ENCODE peak calls at places on chromosomes 7 and 10, in four cellular contexts. X, R, U and C are unnamed samples.

GRCh38 chr7:17608114-17608833 is 309.8 kb downstream of the AHR start:
- DNase-seq in X (peak), R (no peak), U (peak), C (peak)

GRCh38 chr7:343227-343822 is 53.4 kb downstream of the FOXL3 start:
- DNase-seq in X (no peak), R (no peak), U (no peak), C (no peak)

GRCh38 chr7:153473189-153473588 is 579.0 kb upstream of the DPP6 start:
- DNase-seq in X (no peak), R (no peak), U (no peak), C (no peak)

GRCh38 chr7:155589001-155589980 is 42.9 kb upstream of the CNPY1 start:
- DNase-seq in X (no peak), R (no peak), U (no peak), C (no peak)

GRCh38 chr10:114526497-114527238 is 122.4 kb upstream of the AFAP1L2 start:
- DNase-seq in X (peak), R (peak), U (peak), C (peak)

GRCh38 chr10:78371118-78371517 is 337.5 kb downstream of the RPS24 start:
- DNase-seq in X (no peak), R (no peak), U (no peak), C (no peak)

GRCh38 chr10:112986791-112987190 is 36.7 kb downstream of the TCF7L2 start:
- DNase-seq in X (no peak), R (no peak), U (peak), C (no peak)

GRCh38 chr10:109429956-109430760 is 493.2 kb downstream of the XPNPEP1 start:
- DNase-seq in X (peak), R (no peak), U (peak), C (peak)

GRCh38 chr10:130994845-130995244 is 316.7 kb downstream of the TCERG1L start:
- DNase-seq in X (no peak), R (no peak), U (no peak), C (no peak)

GRCh38 chr7:11244149-11244548 is 270.5 kb downstream of the PHF14 start:
- DNase-seq in X (no peak), R (no peak), U (no peak), C (no peak)

DNA sequence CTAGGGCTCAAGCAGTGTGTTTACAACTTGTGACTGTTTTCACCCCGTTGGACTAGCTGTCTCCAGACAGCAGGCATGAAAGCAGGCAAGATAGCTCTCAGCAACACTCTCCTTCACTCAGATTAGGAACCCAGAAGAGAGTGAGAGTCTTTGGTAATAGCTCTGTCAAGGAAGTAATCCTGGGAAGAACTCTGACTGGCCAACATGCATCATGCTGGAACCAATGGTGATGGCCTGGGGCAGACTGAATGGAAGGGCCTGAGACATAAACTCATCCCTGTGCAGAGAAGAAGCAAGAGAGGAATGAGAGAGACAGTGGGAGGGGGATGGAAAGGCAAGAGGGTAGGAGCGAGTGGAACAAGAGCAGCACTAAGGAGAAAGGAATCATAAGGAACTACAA is 48.9 kb downstream of the AKR1D1 start:
- DNase-seq in X (no peak), R (no peak), U (peak), C (no peak)
- H2AFZ ChIP-seq in X (no peak), R (no peak), U (peak), C (no peak)

DNA sequence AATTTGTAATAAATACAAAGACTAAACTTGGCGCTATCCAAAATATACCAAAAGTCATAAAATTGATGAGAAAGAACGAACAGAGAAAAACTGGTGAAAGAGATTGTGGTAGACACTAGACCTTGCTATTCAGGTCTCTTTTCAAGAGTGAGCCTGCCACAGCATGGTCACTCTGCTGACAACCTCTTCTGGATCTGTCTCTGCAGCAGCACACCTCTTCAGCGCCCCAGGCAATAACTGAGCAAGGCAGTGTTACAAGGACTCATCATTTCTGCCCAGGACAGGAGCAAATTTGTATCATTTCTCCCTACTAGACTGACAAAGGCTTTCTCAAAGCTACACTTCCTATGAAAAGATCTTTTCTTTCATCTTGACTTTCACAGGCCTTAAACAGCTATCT is 976.0 kb downstream of the DNAJB9 start:
- DNase-seq in X (no peak), R (no peak), U (no peak), C (no peak)
- H2AFZ ChIP-seq in X (no peak), R (no peak), U (no peak), C (no peak)

GRCh38 chr7:2880882-2881281 is 36.8 kb upstream of the GNA12 start:
- DNase-seq in X (no peak), R (no peak), U (no peak), C (no peak)
- H2AFZ ChIP-seq in X (peak), R (no peak), U (no peak), C (no peak)

GRCh38 chr10:90743291-90743690 is 114.5 kb downstream of the HTR7 start:
- DNase-seq in X (no peak), R (no peak), U (no peak), C (peak)
- H2AFZ ChIP-seq in X (peak), R (no peak), U (no peak), C (no peak)

DNA sequence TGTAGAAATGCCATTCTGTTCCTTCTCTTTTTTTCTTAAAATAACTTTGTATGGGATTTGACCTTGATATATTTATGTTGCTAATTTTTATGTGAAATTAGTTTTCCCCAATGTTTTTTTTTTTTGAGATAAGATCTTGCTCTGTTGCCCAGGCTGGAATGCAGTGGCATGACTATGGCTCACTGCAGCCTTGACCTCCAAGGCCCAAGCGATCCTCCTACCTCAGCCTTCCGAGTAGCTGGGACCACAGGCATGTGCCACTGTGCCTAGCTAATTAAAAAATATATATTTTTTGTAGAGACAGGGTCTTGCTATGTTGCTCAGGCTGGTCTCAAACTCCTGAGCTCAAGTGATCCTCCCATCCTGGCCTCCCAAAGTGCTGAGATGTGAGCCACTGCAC is 16.0 kb downstream of the VPS26A start:
- DNase-seq in X (no peak), R (no peak), U (no peak), C (no peak)
- H2AFZ ChIP-seq in X (no peak), R (no peak), U (no peak), C (no peak)

GRCh38 chr7:130996841-130997231 is 262.8 kb upstream of the KLF14 start:
- DNase-seq in X (peak), R (no peak), U (peak), C (peak)
- H2AFZ ChIP-seq in X (peak), R (no peak), U (no peak), C (no peak)